ENCODE peak calls at places on chromosomes 1 and 21, in ten cellular contexts. P, H, M, E, A, L, T, S, Q and W are unnamed samples.

GRCh38 chr21:46118305-46118870 is 20.5 kb downstream of the COL6A2 start:
- DNase-seq in T (no peak), S (no peak), H (no peak), L (no peak), M (peak; percentile 3), Q (no peak), E (peak; percentile 1), P (no peak), A (no peak), W (no peak)

GRCh38 chr1:234938114-234938513 is 190.5 kb downstream of the TOMM20 start:
- DNase-seq in H (no peak), L (no peak), P (no peak), E (no peak), S (no peak), T (no peak), M (no peak), Q (no peak), A (no peak), W (no peak)

GRCh38 chr1:196377811-196378210 is 230.4 kb downstream of the KCNT2 start:
- DNase-seq in Q (no peak), P (no peak), S (no peak), T (no peak), E (no peak), L (no peak), H (no peak), M (no peak), A (no peak), W (no peak)

GRCh38 chr1:37265786-37266667 is 208.4 kb upstream of the ZC3H12A start:
- DNase-seq in P (no peak), Q (no peak), T (no peak), E (no peak), A (no peak), M (no peak), S (no peak), L (no peak), H (no peak), W (no peak)

GRCh38 chr1:43221256-43221778 is 48.5 kb upstream of the TMEM125 start:
- DNase-seq in P (no peak), M (no peak), E (no peak), A (no peak), S (no peak), L (no peak), T (no peak), Q (peak; percentile 69), H (peak; percentile 53), W (no peak)

GRCh38 chr1:173112129-173112528 is 61.4 kb upstream of the TNFSF18 start:
- DNase-seq in H (peak; percentile 49), L (no peak), E (no peak), A (no peak), M (no peak), T (no peak), S (no peak), P (peak; percentile 36), Q (peak; percentile 22), W (no peak)

GRCh38 chr1:248906741-248907661 is 966 bp downstream of the PGBD2 start:
- DNase-seq in A (no peak), L (no peak), M (no peak), Q (no peak), H (no peak), T (no peak), P (no peak), E (no peak), S (no peak), W (no peak)

GRCh38 chr1:208242829-208243521 is 1.2 kb downstream of the PLXNA2 start:
- DNase-seq in P (no peak), E (peak; percentile 24), M (no peak), L (no peak), Q (no peak), T (no peak), H (no peak), S (no peak), A (peak; percentile 48), W (no peak)